ENCODE peak calls at places on chromosomes 16 and 17, in seven cellular contexts. One of them, this sample, is unnamed.

GRCh38 chr17:795276-795675 is 13.1 kb downstream of the MRM3 start:
- DNase-seq in hypothalamus: no peak
- DNase-seq in activated CD8-positive, alpha-beta memory T cell treated with anti-CD3 and anti-CD28 coated beads for 4 hours: no peak
- DNase-seq in stimulated activated CD8-positive, alpha-beta memory T cell treated with anti-CD3 and anti-CD28 coated beads, Interleukin-15, amount 100 ng/mL, for 24 hours: no peak
- DNase-seq in type B pancreatic cell: no peak
- DNase-seq in stimulated activated CD4-positive, alpha-beta T cell treated with anti-CD3 and anti-CD28 coated beads, Interleukin-12 subunit alpha, Interleukin-12 subunit beta, amount 100 ng/mL, for 24 hours: no peak
- DNase-seq in HT1080: no peak
- DNase-seq in this sample: no peak

GRCh38 chr17:44212507-44213402 is 6.7 kb downstream of the UBTF start:
- DNase-seq in HT1080: no peak
- DNase-seq in stimulated activated CD8-positive, alpha-beta memory T cell treated with anti-CD3 and anti-CD28 coated beads, Interleukin-15, amount 100 ng/mL, for 24 hours: no peak
- DNase-seq in type B pancreatic cell: no peak
- DNase-seq in hypothalamus: no peak
- DNase-seq in stimulated activated CD4-positive, alpha-beta T cell treated with anti-CD3 and anti-CD28 coated beads, Interleukin-12 subunit alpha, Interleukin-12 subunit beta, amount 100 ng/mL, for 24 hours: no peak
- DNase-seq in activated CD8-positive, alpha-beta memory T cell treated with anti-CD3 and anti-CD28 coated beads for 4 hours: no peak
- DNase-seq in this sample: no peak

GRCh38 chr17:27457731-27458523 is 1.7 kb downstream of the KSR1 start:
- DNase-seq in type B pancreatic cell: no peak
- DNase-seq in stimulated activated CD8-positive, alpha-beta memory T cell treated with anti-CD3 and anti-CD28 coated beads, Interleukin-15, amount 100 ng/mL, for 24 hours: no peak
- DNase-seq in activated CD8-positive, alpha-beta memory T cell treated with anti-CD3 and anti-CD28 coated beads for 4 hours: no peak
- DNase-seq in hypothalamus: no peak
- DNase-seq in stimulated activated CD4-positive, alpha-beta T cell treated with anti-CD3 and anti-CD28 coated beads, Interleukin-12 subunit alpha, Interleukin-12 subunit beta, amount 100 ng/mL, for 24 hours: no peak
- DNase-seq in HT1080: no peak
- DNase-seq in this sample: no peak

GRCh38 chr16:78240459-78241222 is 141.2 kb downstream of the WWOX start:
- DNase-seq in stimulated activated CD8-positive, alpha-beta memory T cell treated with anti-CD3 and anti-CD28 coated beads, Interleukin-15, amount 100 ng/mL, for 24 hours: no peak
- DNase-seq in HT1080: no peak
- DNase-seq in activated CD8-positive, alpha-beta memory T cell treated with anti-CD3 and anti-CD28 coated beads for 4 hours: no peak
- DNase-seq in type B pancreatic cell: no peak
- DNase-seq in hypothalamus: no peak
- DNase-seq in stimulated activated CD4-positive, alpha-beta T cell treated with anti-CD3 and anti-CD28 coated beads, Interleukin-12 subunit alpha, Interleukin-12 subunit beta, amount 100 ng/mL, for 24 hours: no peak
- DNase-seq in this sample: no peak

GRCh38 chr17:1000597-1001490 is 3.9 kb downstream of the TIMM22 start:
- DNase-seq in stimulated activated CD4-positive, alpha-beta T cell treated with anti-CD3 and anti-CD28 coated beads, Interleukin-12 subunit alpha, Interleukin-12 subunit beta, amount 100 ng/mL, for 24 hours: no peak
- DNase-seq in HT1080: peak
- DNase-seq in hypothalamus: no peak
- DNase-seq in activated CD8-positive, alpha-beta memory T cell treated with anti-CD3 and anti-CD28 coated beads for 4 hours: no peak
- DNase-seq in type B pancreatic cell: no peak
- DNase-seq in stimulated activated CD8-positive, alpha-beta memory T cell treated with anti-CD3 and anti-CD28 coated beads, Interleukin-15, amount 100 ng/mL, for 24 hours: no peak
- DNase-seq in this sample: no peak

GRCh38 chr17:50009282-50009681 is 14.3 kb upstream of the DLX3 start:
- DNase-seq in stimulated activated CD8-positive, alpha-beta memory T cell treated with anti-CD3 and anti-CD28 coated beads, Interleukin-15, amount 100 ng/mL, for 24 hours: no peak
- DNase-seq in activated CD8-positive, alpha-beta memory T cell treated with anti-CD3 and anti-CD28 coated beads for 4 hours: no peak
- DNase-seq in hypothalamus: no peak
- DNase-seq in HT1080: no peak
- DNase-seq in type B pancreatic cell: no peak
- DNase-seq in stimulated activated CD4-positive, alpha-beta T cell treated with anti-CD3 and anti-CD28 coated beads, Interleukin-12 subunit alpha, Interleukin-12 subunit beta, amount 100 ng/mL, for 24 hours: no peak
- DNase-seq in this sample: no peak

GRCh38 chr17:31405941-31406371 is 14.5 kb downstream of the RAB11FIP4 start:
- DNase-seq in type B pancreatic cell: no peak
- DNase-seq in activated CD8-positive, alpha-beta memory T cell treated with anti-CD3 and anti-CD28 coated beads for 4 hours: no peak
- DNase-seq in stimulated activated CD4-positive, alpha-beta T cell treated with anti-CD3 and anti-CD28 coated beads, Interleukin-12 subunit alpha, Interleukin-12 subunit beta, amount 100 ng/mL, for 24 hours: no peak
- DNase-seq in HT1080: no peak
- DNase-seq in stimulated activated CD8-positive, alpha-beta memory T cell treated with anti-CD3 and anti-CD28 coated beads, Interleukin-15, amount 100 ng/mL, for 24 hours: no peak
- DNase-seq in hypothalamus: no peak
- DNase-seq in this sample: no peak

GRCh38 chr16:84486551-84487235 is 17.8 kb downstream of the MEAK7 start:
- DNase-seq in hypothalamus: no peak
- DNase-seq in stimulated activated CD8-positive, alpha-beta memory T cell treated with anti-CD3 and anti-CD28 coated beads, Interleukin-15, amount 100 ng/mL, for 24 hours: no peak
- DNase-seq in activated CD8-positive, alpha-beta memory T cell treated with anti-CD3 and anti-CD28 coated beads for 4 hours: no peak
- DNase-seq in HT1080: no peak
- DNase-seq in stimulated activated CD4-positive, alpha-beta T cell treated with anti-CD3 and anti-CD28 coated beads, Interleukin-12 subunit alpha, Interleukin-12 subunit beta, amount 100 ng/mL, for 24 hours: no peak
- DNase-seq in type B pancreatic cell: no peak
- DNase-seq in this sample: no peak

GRCh38 chr16:81266680-81267095 is 28.2 kb downstream of the BCO1 start:
- DNase-seq in hypothalamus: no peak
- DNase-seq in stimulated activated CD4-positive, alpha-beta T cell treated with anti-CD3 and anti-CD28 coated beads, Interleukin-12 subunit alpha, Interleukin-12 subunit beta, amount 100 ng/mL, for 24 hours: no peak
- DNase-seq in stimulated activated CD8-positive, alpha-beta memory T cell treated with anti-CD3 and anti-CD28 coated beads, Interleukin-15, amount 100 ng/mL, for 24 hours: no peak
- DNase-seq in type B pancreatic cell: no peak
- DNase-seq in activated CD8-positive, alpha-beta memory T cell treated with anti-CD3 and anti-CD28 coated beads for 4 hours: no peak
- DNase-seq in HT1080: peak
- DNase-seq in this sample: no peak

GRCh38 chr17:18377437-18378204 is at the start of gene EVPLL:
- DNase-seq in hypothalamus: no peak
- DNase-seq in HT1080: no peak
- DNase-seq in stimulated activated CD4-positive, alpha-beta T cell treated with anti-CD3 and anti-CD28 coated beads, Interleukin-12 subunit alpha, Interleukin-12 subunit beta, amount 100 ng/mL, for 24 hours: no peak
- DNase-seq in stimulated activated CD8-positive, alpha-beta memory T cell treated with anti-CD3 and anti-CD28 coated beads, Interleukin-15, amount 100 ng/mL, for 24 hours: no peak
- DNase-seq in activated CD8-positive, alpha-beta memory T cell treated with anti-CD3 and anti-CD28 coated beads for 4 hours: no peak
- DNase-seq in type B pancreatic cell: no peak
- DNase-seq in this sample: no peak

GRCh38 chr17:50029185-50029584 is 26.7 kb upstream of the ITGA3 start:
- DNase-seq in HT1080: no peak
- DNase-seq in hypothalamus: no peak
- DNase-seq in stimulated activated CD8-positive, alpha-beta memory T cell treated with anti-CD3 and anti-CD28 coated beads, Interleukin-15, amount 100 ng/mL, for 24 hours: no peak
- DNase-seq in stimulated activated CD4-positive, alpha-beta T cell treated with anti-CD3 and anti-CD28 coated beads, Interleukin-12 subunit alpha, Interleukin-12 subunit beta, amount 100 ng/mL, for 24 hours: no peak
- DNase-seq in activated CD8-positive, alpha-beta memory T cell treated with anti-CD3 and anti-CD28 coated beads for 4 hours: no peak
- DNase-seq in type B pancreatic cell: peak
- DNase-seq in this sample: no peak

GRCh38 chr17:15931394-15931793 is 13.5 kb upstream of the ADORA2B start:
- DNase-seq in stimulated activated CD4-positive, alpha-beta T cell treated with anti-CD3 and anti-CD28 coated beads, Interleukin-12 subunit alpha, Interleukin-12 subunit beta, amount 100 ng/mL, for 24 hours: no peak
- DNase-seq in type B pancreatic cell: no peak
- DNase-seq in stimulated activated CD8-positive, alpha-beta memory T cell treated with anti-CD3 and anti-CD28 coated beads, Interleukin-15, amount 100 ng/mL, for 24 hours: no peak
- DNase-seq in hypothalamus: no peak
- DNase-seq in activated CD8-positive, alpha-beta memory T cell treated with anti-CD3 and anti-CD28 coated beads for 4 hours: no peak
- DNase-seq in HT1080: peak
- DNase-seq in this sample: no peak

GRCh38 chr17:33328129-33328528 is 35.0 kb upstream of the ASIC2 start:
- DNase-seq in stimulated activated CD8-positive, alpha-beta memory T cell treated with anti-CD3 and anti-CD28 coated beads, Interleukin-15, amount 100 ng/mL, for 24 hours: no peak
- DNase-seq in type B pancreatic cell: no peak
- DNase-seq in HT1080: no peak
- DNase-seq in stimulated activated CD4-positive, alpha-beta T cell treated with anti-CD3 and anti-CD28 coated beads, Interleukin-12 subunit alpha, Interleukin-12 subunit beta, amount 100 ng/mL, for 24 hours: no peak
- DNase-seq in activated CD8-positive, alpha-beta memory T cell treated with anti-CD3 and anti-CD28 coated beads for 4 hours: no peak
- DNase-seq in hypothalamus: no peak
- DNase-seq in this sample: no peak

GRCh38 chr16:81443688-81444447 is 740 bp upstream of the CMIP start:
- DNase-seq in stimulated activated CD8-positive, alpha-beta memory T cell treated with anti-CD3 and anti-CD28 coated beads, Interleukin-15, amount 100 ng/mL, for 24 hours: no peak
- DNase-seq in type B pancreatic cell: no peak
- DNase-seq in HT1080: no peak
- DNase-seq in activated CD8-positive, alpha-beta memory T cell treated with anti-CD3 and anti-CD28 coated beads for 4 hours: no peak
- DNase-seq in stimulated activated CD4-positive, alpha-beta T cell treated with anti-CD3 and anti-CD28 coated beads, Interleukin-12 subunit alpha, Interleukin-12 subunit beta, amount 100 ng/mL, for 24 hours: no peak
- DNase-seq in hypothalamus: no peak
- DNase-seq in this sample: no peak

GRCh38 chr17:68389041-68389440 is 68.3 kb downstream of the WIPI1 start:
- DNase-seq in stimulated activated CD4-positive, alpha-beta T cell treated with anti-CD3 and anti-CD28 coated beads, Interleukin-12 subunit alpha, Interleukin-12 subunit beta, amount 100 ng/mL, for 24 hours: no peak
- DNase-seq in type B pancreatic cell: peak
- DNase-seq in hypothalamus: no peak
- DNase-seq in stimulated activated CD8-positive, alpha-beta memory T cell treated with anti-CD3 and anti-CD28 coated beads, Interleukin-15, amount 100 ng/mL, for 24 hours: no peak
- DNase-seq in activated CD8-positive, alpha-beta memory T cell treated with anti-CD3 and anti-CD28 coated beads for 4 hours: no peak
- DNase-seq in HT1080: no peak
- DNase-seq in this sample: no peak

GRCh38 chr17:74297941-74298340 is 23.9 kb downstream of the DNAI2 start:
- DNase-seq in activated CD8-positive, alpha-beta memory T cell treated with anti-CD3 and anti-CD28 coated beads for 4 hours: no peak
- DNase-seq in HT1080: peak
- DNase-seq in hypothalamus: no peak
- DNase-seq in stimulated activated CD4-positive, alpha-beta T cell treated with anti-CD3 and anti-CD28 coated beads, Interleukin-12 subunit alpha, Interleukin-12 subunit beta, amount 100 ng/mL, for 24 hours: no peak
- DNase-seq in type B pancreatic cell: no peak
- DNase-seq in stimulated activated CD8-positive, alpha-beta memory T cell treated with anti-CD3 and anti-CD28 coated beads, Interleukin-15, amount 100 ng/mL, for 24 hours: no peak
- DNase-seq in this sample: no peak

GRCh38 chr16:774086-775001 is 13.8 kb downstream of the MSLN start:
- DNase-seq in stimulated activated CD8-positive, alpha-beta memory T cell treated with anti-CD3 and anti-CD28 coated beads, Interleukin-15, amount 100 ng/mL, for 24 hours: no peak
- DNase-seq in type B pancreatic cell: no peak
- DNase-seq in stimulated activated CD4-positive, alpha-beta T cell treated with anti-CD3 and anti-CD28 coated beads, Interleukin-12 subunit alpha, Interleukin-12 subunit beta, amount 100 ng/mL, for 24 hours: no peak
- DNase-seq in hypothalamus: no peak
- DNase-seq in activated CD8-positive, alpha-beta memory T cell treated with anti-CD3 and anti-CD28 coated beads for 4 hours: no peak
- DNase-seq in HT1080: no peak
- DNase-seq in this sample: no peak

GRCh38 chr17:7887038-7887481 is 1.5 kb upstream of the CHD3 start:
- DNase-seq in stimulated activated CD4-positive, alpha-beta T cell treated with anti-CD3 and anti-CD28 coated beads, Interleukin-12 subunit alpha, Interleukin-12 subunit beta, amount 100 ng/mL, for 24 hours: no peak
- DNase-seq in stimulated activated CD8-positive, alpha-beta memory T cell treated with anti-CD3 and anti-CD28 coated beads, Interleukin-15, amount 100 ng/mL, for 24 hours: no peak
- DNase-seq in type B pancreatic cell: no peak
- DNase-seq in HT1080: no peak
- DNase-seq in activated CD8-positive, alpha-beta memory T cell treated with anti-CD3 and anti-CD28 coated beads for 4 hours: no peak
- DNase-seq in hypothalamus: no peak
- DNase-seq in this sample: no peak

GRCh38 chr17:48125829-48126612 is 18.5 kb downstream of the SNX11 start:
- DNase-seq in hypothalamus: no peak
- DNase-seq in type B pancreatic cell: no peak
- DNase-seq in stimulated activated CD4-positive, alpha-beta T cell treated with anti-CD3 and anti-CD28 coated beads, Interleukin-12 subunit alpha, Interleukin-12 subunit beta, amount 100 ng/mL, for 24 hours: no peak
- DNase-seq in stimulated activated CD8-positive, alpha-beta memory T cell treated with anti-CD3 and anti-CD28 coated beads, Interleukin-15, amount 100 ng/mL, for 24 hours: no peak
- DNase-seq in activated CD8-positive, alpha-beta memory T cell treated with anti-CD3 and anti-CD28 coated beads for 4 hours: no peak
- DNase-seq in HT1080: no peak
- DNase-seq in this sample: no peak

GRCh38 chr16:80656731-80657150 is 115.9 kb downstream of the DYNLRB2 start:
- DNase-seq in type B pancreatic cell: no peak
- DNase-seq in hypothalamus: no peak
- DNase-seq in HT1080: no peak
- DNase-seq in stimulated activated CD8-positive, alpha-beta memory T cell treated with anti-CD3 and anti-CD28 coated beads, Interleukin-15, amount 100 ng/mL, for 24 hours: no peak
- DNase-seq in stimulated activated CD4-positive, alpha-beta T cell treated with anti-CD3 and anti-CD28 coated beads, Interleukin-12 subunit alpha, Interleukin-12 subunit beta, amount 100 ng/mL, for 24 hours: peak
- DNase-seq in activated CD8-positive, alpha-beta memory T cell treated with anti-CD3 and anti-CD28 coated beads for 4 hours: no peak
- DNase-seq in this sample: no peak

GRCh38 chr17:57946798-57947358 is 8.3 kb downstream of the CUEDC1 start:
- DNase-seq in stimulated activated CD8-positive, alpha-beta memory T cell treated with anti-CD3 and anti-CD28 coated beads, Interleukin-15, amount 100 ng/mL, for 24 hours: no peak
- DNase-seq in HT1080: peak
- DNase-seq in stimulated activated CD4-positive, alpha-beta T cell treated with anti-CD3 and anti-CD28 coated beads, Interleukin-12 subunit alpha, Interleukin-12 subunit beta, amount 100 ng/mL, for 24 hours: no peak
- DNase-seq in type B pancreatic cell: no peak
- DNase-seq in hypothalamus: no peak
- DNase-seq in activated CD8-positive, alpha-beta memory T cell treated with anti-CD3 and anti-CD28 coated beads for 4 hours: peak
- DNase-seq in this sample: no peak

This sample was measured in SW 1271.